ENCODE peak calls at places on chromosomes 16 and 17, in six cellular contexts. P is substantia nigra; T is mesendoderm; I is effector memory CD4-positive, alpha-beta T cell; U is cardiac muscle cell; X is fibroblast of lung. L is an unnamed sample.

GRCh38 chr17:42362245-42362961 is 25.8 kb downstream of the STAT3 start:
- DNase-seq in P (no peak), T (no peak), I (no peak), U (no peak), X (no peak), L (no peak)

GRCh38 chr17:82202981-82203380 is 9.7 kb downstream of the CCDC57 start:
- DNase-seq in P (no peak), T (no peak), I (no peak), U (no peak), X (no peak), L (no peak)

GRCh38 chr17:40432864-40433528 is 10.3 kb upstream of the IGFBP4 start:
- DNase-seq in P (no peak), T (no peak), I (no peak), U (peak), X (peak), L (no peak)

GRCh38 chr16:57785385-57785784 is 16.9 kb downstream of the KIFC3 start:
- DNase-seq in P (no peak), T (no peak), I (no peak), U (no peak), X (no peak), L (no peak)

GRCh38 chr17:3965123-3965800 is 1.0 kb upstream of the ATP2A3 start:
- DNase-seq in P (peak), T (peak), I (peak), U (peak), X (peak), L (no peak)

GRCh38 chr16:54568897-54569807 is 282.6 kb upstream of the IRX3 start:
- DNase-seq in P (peak), T (no peak), I (no peak), U (no peak), X (no peak), L (no peak)

GRCh38 chr17:49760296-49760695 is 3.6 kb downstream of the FAM117A start:
- DNase-seq in P (no peak), T (no peak), I (no peak), U (no peak), X (no peak), L (no peak)

GRCh38 chr17:78031435-78031834 is 72.9 kb downstream of the TNRC6C start:
- DNase-seq in P (no peak), T (no peak), I (no peak), U (no peak), X (no peak), L (no peak)

GRCh38 chr16:4176794-4177438 is 60.7 kb upstream of the ADCY9 start:
- DNase-seq in P (no peak), T (peak), I (no peak), U (peak), X (peak), L (peak)

GRCh38 chr17:40622509-40622928 is 25.1 kb downstream of the SMARCE1 start:
- DNase-seq in P (no peak), T (no peak), I (no peak), U (no peak), X (no peak), L (no peak)

GRCh38 chr16:69316595-69317034 is 5.5 kb downstream of the VPS4A start:
- DNase-seq in P (no peak), T (no peak), I (no peak), U (no peak), X (no peak), L (no peak)

GRCh38 chr17:46194393-46195216 is 1.4 kb upstream of the KANSL1 start:
- DNase-seq in P (no peak), T (peak), I (peak), U (peak), X (peak), L (no peak)

GRCh38 chr17:40316571-40317344 is 7.8 kb downstream of the RARA start:
- DNase-seq in P (no peak), T (peak), I (no peak), U (peak), X (peak), L (no peak)

GRCh38 chr16:78122774-78123315 is 23.4 kb downstream of the WWOX start:
- DNase-seq in P (peak), T (peak), I (no peak), U (peak), X (peak), L (peak)

GRCh38 chr16:48064971-48065370 is 90.8 kb downstream of the ABCC12 start:
- DNase-seq in P (no peak), T (no peak), I (no peak), U (peak), X (no peak), L (no peak)

GRCh38 chr17:6558932-6559752 is 2.8 kb upstream of the PITPNM3 start:
- DNase-seq in P (no peak), T (no peak), I (no peak), U (peak), X (no peak), L (no peak)

GRCh38 chr16:75304521-75305363 is 53.3 kb upstream of the BCAR1 start:
- DNase-seq in P (peak), T (peak), I (no peak), U (peak), X (peak), L (peak)

GRCh38 chr17:69597898-69598692 is 183.6 kb downstream of the MAP2K6 start:
- DNase-seq in P (no peak), T (no peak), I (no peak), U (peak), X (peak), L (no peak)

GRCh38 chr16:2039286-2040030 is 8.2 kb downstream of the NTHL1 start:
- DNase-seq in P (no peak), T (no peak), I (no peak), U (peak), X (peak), L (no peak)

GRCh38 chr17:4872786-4873185 is 26.6 kb upstream of the C17orf107 start:
- DNase-seq in P (peak), T (no peak), I (no peak), U (no peak), X (no peak), L (no peak)

GRCh38 chr17:4479982-4480751 is 18.5 kb upstream of the SPNS2 start:
- DNase-seq in P (no peak), T (no peak), I (no peak), U (no peak), X (no peak), L (no peak)

GRCh38 chr16:79610771-79611170 is 10.2 kb upstream of the MAF start:
- DNase-seq in P (no peak), T (no peak), I (no peak), U (peak), X (peak), L (no peak)

GRCh38 chr17:2192367-2193028 is 111.1 kb downstream of the SMG6 start:
- DNase-seq in P (no peak), T (peak), I (peak), U (peak), X (peak), L (no peak)

DNA sequence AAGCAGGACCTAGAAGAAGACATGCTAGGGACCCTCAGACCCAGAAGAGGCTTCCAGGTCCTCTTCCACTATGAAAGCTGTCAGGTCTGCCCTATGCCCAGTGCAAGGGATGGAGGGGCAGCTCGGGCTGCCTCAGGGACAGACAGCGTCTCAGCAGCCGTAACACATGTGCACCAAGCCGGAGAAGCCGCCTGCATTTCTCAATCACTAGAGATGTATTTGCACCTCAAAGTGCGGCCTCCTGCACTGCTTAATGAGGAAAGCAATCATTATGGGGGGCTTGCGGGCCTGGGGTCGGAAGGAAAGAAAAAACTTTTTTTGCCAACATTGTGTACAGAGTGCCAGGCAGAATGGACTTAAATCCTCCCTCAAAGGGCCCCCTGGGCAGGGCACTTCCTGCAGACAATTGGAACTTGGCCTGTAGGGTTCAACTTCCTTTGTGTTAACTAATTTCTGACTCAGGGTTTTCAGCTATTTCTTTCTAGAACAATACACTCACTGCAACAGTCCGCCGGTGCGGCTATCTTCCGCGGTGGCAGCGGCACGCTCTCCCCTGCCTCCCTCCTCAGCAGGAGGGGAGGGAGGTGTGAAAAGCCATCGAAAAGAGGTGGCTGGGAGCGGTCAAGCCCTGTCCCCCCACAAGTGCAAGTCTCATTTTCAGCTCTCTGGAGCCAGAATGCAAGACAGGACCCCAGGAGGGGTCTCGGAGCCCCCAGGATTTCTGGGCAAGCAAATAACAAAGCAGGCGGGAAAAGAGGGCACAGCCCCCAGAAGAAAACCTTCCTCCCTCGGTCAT is 101.2 kb downstream of the ZNF423 start:
- DNase-seq in P (no peak), T (peak), I (no peak), U (peak), X (peak), L (no peak)
- H3K27ac ChIP-seq in P (no peak), T (peak), I (no peak), U (no peak), X (no peak), L (no peak)

GRCh38 chr16:30185141-30185682 is 1.8 kb downstream of the CORO1A start:
- DNase-seq in P (peak), T (no peak), I (peak), U (no peak), X (no peak), L (no peak)

GRCh38 chr16:30183961-30184429 is 593 bp downstream of the CORO1A start:
- DNase-seq in P (no peak), T (no peak), I (peak), U (no peak), X (no peak), L (no peak)

GRCh38 chr16:30183236-30183960 is at the start of gene CORO1A:
- DNase-seq in P (peak), T (peak), I (peak), U (peak), X (peak), L (peak)

GRCh38 chr16:30185683-30186421 is 2.5 kb downstream of the CORO1A start:
- DNase-seq in P (peak), T (no peak), I (peak), U (no peak), X (no peak), L (no peak)

GRCh38 chr16:30184430-30185140 is 1.2 kb downstream of the CORO1A start:
- DNase-seq in P (peak), T (no peak), I (no peak), U (no peak), X (no peak), L (no peak)
- H3K27ac ChIP-seq in P (peak), T (no peak), I (peak), U (no peak), X (no peak), L (peak)

DNA sequence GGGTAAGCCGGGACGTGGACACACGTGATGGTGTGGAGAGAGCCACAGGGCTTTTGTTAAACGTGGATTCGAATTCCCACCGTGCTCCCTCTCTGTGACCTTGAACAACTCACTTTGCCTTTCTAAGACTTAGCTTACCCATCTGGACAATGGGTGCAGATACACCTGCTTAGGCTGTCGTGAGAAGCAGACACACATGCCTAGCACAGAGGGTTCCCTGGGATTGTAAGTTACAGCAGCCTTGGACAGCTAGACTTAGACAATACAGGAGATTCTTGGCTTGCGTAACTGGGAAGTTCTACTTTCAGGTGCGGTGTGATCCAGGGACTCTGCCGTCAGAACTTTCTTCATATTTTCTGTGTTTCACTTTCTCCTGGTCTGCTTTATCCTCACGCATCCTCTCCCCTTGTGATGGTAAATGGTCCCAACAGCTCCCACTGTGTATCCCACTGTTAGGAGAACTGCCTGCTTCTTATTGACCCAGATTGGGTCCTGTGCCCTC is 127.0 kb downstream of the ABCC1 start:
- DNase-seq in P (no peak), T (no peak), I (no peak), U (no peak), X (no peak), L (no peak)
- H3K27ac ChIP-seq in P (no peak), T (no peak), I (no peak), U (no peak), X (peak), L (no peak)

GRCh38 chr16:85709766-85710423 is 21.1 kb upstream of the GINS2 start:
- DNase-seq in P (no peak), T (no peak), I (no peak), U (no peak), X (no peak), L (no peak)
- H3K27ac ChIP-seq in P (no peak), T (no peak), I (no peak), U (no peak), X (no peak), L (no peak)

DNA sequence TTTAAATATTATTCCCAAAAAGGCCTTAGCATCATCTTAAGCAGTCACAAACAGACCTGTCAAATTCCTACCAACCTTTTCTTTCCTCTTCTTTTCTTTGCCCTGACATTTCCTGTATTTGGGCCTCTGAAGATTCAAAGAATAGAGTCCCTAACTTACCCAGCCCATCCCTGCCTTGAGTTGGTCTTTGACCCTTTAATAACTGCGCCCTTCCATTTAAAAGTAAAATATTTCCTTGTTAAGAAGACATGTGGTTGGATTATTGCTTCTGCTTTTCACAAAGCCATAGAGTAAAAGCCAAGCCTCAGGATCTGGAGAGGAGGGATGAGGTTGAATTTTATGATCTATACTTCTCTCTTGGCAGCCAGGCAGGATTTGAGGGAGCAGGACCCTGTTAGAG is 13.2 kb upstream of the CCL23 start:
- DNase-seq in P (no peak), T (no peak), I (no peak), U (no peak), X (no peak), L (no peak)
- H3K27ac ChIP-seq in P (no peak), T (no peak), I (no peak), U (no peak), X (no peak), L (no peak)

GRCh38 chr16:11550651-11551498 is 35.8 kb downstream of the LITAF start:
- DNase-seq in P (no peak), T (no peak), I (no peak), U (peak), X (no peak), L (no peak)

GRCh38 chr16:11552445-11552844 is 34.3 kb downstream of the LITAF start:
- DNase-seq in P (no peak), T (no peak), I (no peak), U (no peak), X (no peak), L (no peak)

GRCh38 chr16:11551842-11552241 is 34.9 kb downstream of the LITAF start:
- DNase-seq in P (no peak), T (no peak), I (no peak), U (no peak), X (no peak), L (no peak)

GRCh38 chr16:11554054-11554453 is 32.7 kb downstream of the LITAF start:
- DNase-seq in P (no peak), T (no peak), I (no peak), U (peak), X (no peak), L (no peak)

GRCh38 chr16:11553371-11553770 is 33.3 kb downstream of the LITAF start:
- DNase-seq in P (no peak), T (no peak), I (no peak), U (no peak), X (no peak), L (no peak)
- H3K27ac ChIP-seq in P (peak), T (no peak), I (no peak), U (no peak), X (no peak), L (no peak)

DNA sequence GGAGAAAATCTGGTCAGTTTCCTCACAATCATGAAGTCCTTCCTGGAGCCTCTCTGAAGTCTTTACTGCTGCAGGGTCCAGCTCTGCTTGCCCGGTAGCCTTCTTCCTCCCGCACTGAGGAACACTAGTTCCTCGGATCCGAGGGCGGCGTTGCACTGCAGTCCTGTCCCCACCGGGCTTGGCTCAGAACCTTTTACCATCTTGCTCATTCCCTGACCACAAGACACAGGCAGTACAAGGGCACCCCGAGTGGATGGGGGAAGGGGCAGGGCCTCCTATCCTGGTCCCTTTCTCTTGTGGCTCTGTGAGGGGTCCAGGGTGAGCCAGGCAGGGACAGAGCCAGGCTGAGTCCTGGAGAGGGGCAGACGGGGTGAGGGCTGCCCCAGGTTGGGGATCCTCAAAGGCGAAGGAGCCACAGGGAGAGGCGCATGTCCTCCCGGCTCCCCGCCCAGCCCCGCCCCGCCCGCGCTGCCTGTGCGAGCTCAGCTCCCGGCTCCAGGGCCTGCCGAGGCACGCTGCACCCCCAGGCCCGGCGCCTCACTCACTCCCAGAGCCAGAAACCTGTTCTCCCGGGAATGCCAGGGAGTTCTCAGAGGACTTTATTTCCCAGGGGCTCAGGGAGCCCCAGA is 1.5 kb downstream of the FOXN1 start:
- DNase-seq in P (no peak), T (no peak), I (no peak), U (no peak), X (no peak), L (no peak)
- H3K27ac ChIP-seq in P (no peak), T (no peak), I (no peak), U (no peak), X (no peak), L (no peak)

GRCh38 chr16:81429045-81429521 is 15.5 kb upstream of the CMIP start:
- DNase-seq in P (peak), T (peak), I (no peak), U (peak), X (peak), L (no peak)

GRCh38 chr16:81432899-81433560 is 11.6 kb upstream of the CMIP start:
- DNase-seq in P (no peak), T (no peak), I (no peak), U (no peak), X (no peak), L (no peak)

GRCh38 chr16:81435567-81435966 is 9.0 kb upstream of the CMIP start:
- DNase-seq in P (no peak), T (no peak), I (no peak), U (no peak), X (no peak), L (no peak)

GRCh38 chr16:81427245-81427644 is 17.4 kb upstream of the CMIP start:
- DNase-seq in P (no peak), T (no peak), I (no peak), U (no peak), X (no peak), L (no peak)

GRCh38 chr16:81431554-81432353 is 12.9 kb upstream of the CMIP start:
- DNase-seq in P (peak), T (no peak), I (no peak), U (peak), X (peak), L (no peak)
- H3K27ac ChIP-seq in P (no peak), T (no peak), I (no peak), U (no peak), X (no peak), L (no peak)

DNA sequence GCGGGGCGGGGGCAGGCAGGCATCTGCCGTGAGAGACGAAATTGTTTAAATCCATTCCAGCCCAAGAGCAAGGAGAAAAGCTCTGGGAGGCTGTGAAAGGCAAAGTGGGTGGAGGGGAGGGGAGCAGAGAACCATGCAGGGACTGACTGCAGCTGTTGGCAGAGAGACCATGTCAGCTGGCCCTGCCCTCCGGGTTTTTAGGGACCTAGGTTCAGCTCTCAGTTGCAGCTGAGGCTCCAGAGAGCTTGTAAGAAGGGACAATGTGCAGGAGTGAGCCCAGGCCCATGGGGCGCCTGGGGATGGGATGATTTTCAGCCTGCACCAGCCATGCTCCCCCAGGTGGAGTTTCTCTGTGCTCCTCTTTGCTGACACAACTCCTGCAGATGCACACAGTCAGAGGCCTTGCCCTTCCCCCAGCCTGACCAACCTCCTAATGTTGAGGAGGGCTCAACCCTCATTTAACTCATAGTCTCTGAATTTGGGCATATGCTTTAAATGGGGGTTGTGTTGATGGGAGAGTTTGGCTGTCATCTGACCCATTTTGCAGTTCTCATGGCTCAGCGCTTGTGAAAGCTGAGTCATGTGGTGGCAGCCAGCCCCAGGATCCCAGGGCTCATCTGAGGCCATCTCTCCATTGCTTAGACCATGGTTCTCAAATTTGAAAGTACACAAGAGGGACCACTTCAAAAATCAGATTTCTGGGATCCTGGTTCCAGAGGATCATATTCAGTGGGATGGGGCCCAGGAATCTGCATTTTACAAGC is 70.8 kb downstream of the PLXDC1 start:
- DNase-seq in P (no peak), T (no peak), I (no peak), U (peak), X (peak), L (no peak)
- H3K27ac ChIP-seq in P (no peak), T (no peak), I (no peak), U (no peak), X (no peak), L (no peak)

L was measured in caudate nucleus.